ENCODE peak calls at places on chromosomes 3 and 15, in five cellular contexts. H, P, T, Z and K are unnamed samples.
A peak's percentile ranks its signal among the peaks of the same experiment; 100 is the strongest.

GRCh38 chr3:15797600-15798303 is at the start of gene ANKRD28:
- DNase-seq in T (peak; percentile 97), P (no peak), H (peak; percentile 99), Z (no peak), K (peak; percentile 95)

GRCh38 chr3:67037615-67038014 is 39.5 kb downstream of the KBTBD8 start:
- DNase-seq in Z (no peak), T (peak; percentile 66), H (no peak), P (no peak), K (no peak)

GRCh38 chr15:36925671-36926421 is 174.5 kb downstream of the MEIS2 start:
- DNase-seq in P (no peak), Z (no peak), T (no peak), H (no peak), K (no peak)

GRCh38 chr15:50735156-50735555 is 30.4 kb downstream of the SPPL2A start:
- DNase-seq in H (no peak), P (no peak), T (no peak), Z (no peak), K (no peak)

GRCh38 chr3:141336672-141337522 is 31.4 kb upstream of the ZBTB38 start:
- DNase-seq in P (no peak), T (peak; percentile 77), Z (no peak), H (peak; percentile 64), K (peak; percentile 91)

GRCh38 chr3:177256991-177257390 is 59.7 kb upstream of the TBL1XR1 start:
- DNase-seq in Z (no peak), T (peak; percentile 14), P (no peak), H (no peak), K (no peak)

GRCh38 chr3:187836848-187837770 is 91.8 kb upstream of the BCL6 start:
- DNase-seq in Z (no peak), H (peak; percentile 8), T (peak; percentile 5), P (no peak), K (no peak)

GRCh38 chr3:136186330-136186729 is 9.8 kb downstream of the MSL2 start:
- DNase-seq in H (no peak), P (no peak), Z (no peak), T (no peak), K (no peak)

GRCh38 chr3:41159581-41160189 is 39.6 kb upstream of the CTNNB1 start:
- DNase-seq in P (no peak), T (no peak), H (no peak), Z (no peak), K (no peak)

GRCh38 chr15:72229076-72229946 is 1.7 kb downstream of the PKM start:
- DNase-seq in P (no peak), H (no peak), Z (peak; percentile 50), T (peak; percentile 65), K (peak; percentile 33)

GRCh38 chr3:16402451-16402850 is 111.0 kb downstream of the RFTN1 start:
- DNase-seq in H (peak; percentile 12), Z (no peak), P (no peak), T (peak; percentile 45), K (no peak)

GRCh38 chr3:183148056-183148455 is 14.5 kb downstream of the LAMP3 start:
- DNase-seq in H (peak; percentile 54), P (no peak), T (peak; percentile 65), Z (no peak), K (no peak)

GRCh38 chr3:49357466-49358216 is 512 bp downstream of the GPX1 start:
- DNase-seq in H (peak; percentile 86), P (peak; percentile 22), Z (peak; percentile 59), T (peak; percentile 91), K (peak; percentile 79)

GRCh38 chr15:57820119-57820518 is 113.6 kb downstream of the POLR2M start:
- DNase-seq in P (no peak), H (peak; percentile 44), Z (no peak), T (peak; percentile 15), K (no peak)

GRCh38 chr15:70636540-70637165 is 126.7 kb downstream of the UACA start:
- DNase-seq in Z (no peak), P (no peak), T (peak; percentile 41), H (no peak), K (no peak)

GRCh38 chr3:12750223-12750622 is 8.8 kb downstream of the TMEM40 start:
- DNase-seq in P (no peak), Z (no peak), T (peak; percentile 84), H (peak; percentile 79), K (peak; percentile 79)

GRCh38 chr15:73821181-73821580 is 52.2 kb upstream of the TBC1D21 start:
- DNase-seq in T (no peak), Z (no peak), H (no peak), P (no peak), K (no peak)

GRCh38 chr15:64474846-64475245 is 14.5 kb downstream of the ZNF609 start:
- DNase-seq in Z (no peak), T (no peak), H (no peak), P (no peak), K (no peak)

GRCh38 chr3:112649478-112649735 is 8.5 kb upstream of the CCDC80 start:
- DNase-seq in P (no peak), T (peak; percentile 67), H (peak; percentile 91), Z (no peak), K (peak; percentile 88)

GRCh38 chr3:157113832-157114505 is 46.0 kb downstream of the CCNL1 start:
- DNase-seq in P (no peak), T (no peak), H (no peak), Z (no peak), K (no peak)